ENCODE peak calls at places on chromosomes 12 and 14, in six cellular contexts. One of them, this sample, is unnamed.

GRCh38 chr12:93908846-93909592 is 231.8 kb downstream of the CRADD start:
- DNase-seq in astrocyte of the spinal cord: peak; percentile 17
- DNase-seq in left cardiac atrium: peak; percentile 34
- DNase-seq in AG04449: no peak
- DNase-seq in WTC11: no peak
- DNase-seq in LoVo: peak; percentile 67
- DNase-seq in this sample: no peak

GRCh38 chr14:70836946-70837345 is 27.6 kb upstream of the MAP3K9 start:
- DNase-seq in astrocyte of the spinal cord: no peak
- DNase-seq in left cardiac atrium: no peak
- DNase-seq in AG04449: no peak
- DNase-seq in WTC11: no peak
- DNase-seq in LoVo: no peak
- DNase-seq in this sample: no peak

GRCh38 chr12:47509398-47509851 is 196.4 kb downstream of the RPAP3 start:
- DNase-seq in astrocyte of the spinal cord: peak; percentile 37
- DNase-seq in left cardiac atrium: no peak
- DNase-seq in AG04449: peak; percentile 70
- DNase-seq in WTC11: no peak
- DNase-seq in LoVo: no peak
- DNase-seq in this sample: no peak

GRCh38 chr12:104507672-104508071 is 50.9 kb downstream of the CHST11 start:
- DNase-seq in astrocyte of the spinal cord: no peak
- DNase-seq in left cardiac atrium: no peak
- DNase-seq in AG04449: no peak
- DNase-seq in WTC11: no peak
- DNase-seq in LoVo: no peak
- DNase-seq in this sample: no peak

GRCh38 chr14:101128478-101129450 is 225.2 kb upstream of the RTL1 start:
- DNase-seq in astrocyte of the spinal cord: no peak
- DNase-seq in left cardiac atrium: peak; percentile 10
- DNase-seq in AG04449: no peak
- DNase-seq in WTC11: no peak
- DNase-seq in LoVo: no peak
- DNase-seq in this sample: no peak

GRCh38 chr12:13094349-13094748 is 9.1 kb downstream of the GSG1 start:
- DNase-seq in astrocyte of the spinal cord: peak; percentile 34
- DNase-seq in left cardiac atrium: no peak
- DNase-seq in AG04449: no peak
- DNase-seq in WTC11: no peak
- DNase-seq in LoVo: peak; percentile 42
- DNase-seq in this sample: no peak

GRCh38 chr12:108214486-108214885 is 85.4 kb downstream of the WSCD2 start:
- DNase-seq in astrocyte of the spinal cord: peak; percentile 9
- DNase-seq in left cardiac atrium: peak; percentile 33
- DNase-seq in AG04449: no peak
- DNase-seq in WTC11: peak; percentile 76
- DNase-seq in LoVo: peak; percentile 30
- DNase-seq in this sample: peak; percentile 47

GRCh38 chr14:58663494-58664111 is 25.8 kb downstream of the DACT1 start:
- DNase-seq in astrocyte of the spinal cord: peak; percentile 81
- DNase-seq in left cardiac atrium: no peak
- DNase-seq in AG04449: peak; percentile 66
- DNase-seq in WTC11: no peak
- DNase-seq in LoVo: no peak
- DNase-seq in this sample: peak; percentile 56

GRCh38 chr14:59343585-59343984 is 121.6 kb downstream of the GPR135 start:
- DNase-seq in astrocyte of the spinal cord: no peak
- DNase-seq in left cardiac atrium: peak; percentile 34
- DNase-seq in AG04449: no peak
- DNase-seq in WTC11: no peak
- DNase-seq in LoVo: no peak
- DNase-seq in this sample: no peak

GRCh38 chr14:36214476-36215216 is 38.1 kb upstream of the PTCSC3 start:
- DNase-seq in astrocyte of the spinal cord: no peak
- DNase-seq in left cardiac atrium: no peak
- DNase-seq in AG04449: no peak
- DNase-seq in WTC11: no peak
- DNase-seq in LoVo: no peak
- DNase-seq in this sample: peak; percentile 41

GRCh38 chr12:23193552-23193951 is 568.6 kb downstream of the ETNK1 start:
- DNase-seq in astrocyte of the spinal cord: no peak
- DNase-seq in left cardiac atrium: no peak
- DNase-seq in AG04449: no peak
- DNase-seq in WTC11: no peak
- DNase-seq in LoVo: no peak
- DNase-seq in this sample: no peak

GRCh38 chr14:26323781-26324363 is 274.0 kb downstream of the NOVA1 start:
- DNase-seq in astrocyte of the spinal cord: no peak
- DNase-seq in left cardiac atrium: no peak
- DNase-seq in AG04449: no peak
- DNase-seq in WTC11: no peak
- DNase-seq in LoVo: no peak
- DNase-seq in this sample: no peak

GRCh38 chr14:32083315-32083624 is 6.2 kb downstream of the ARHGAP5 start:
- DNase-seq in astrocyte of the spinal cord: no peak
- DNase-seq in left cardiac atrium: no peak
- DNase-seq in AG04449: no peak
- DNase-seq in WTC11: no peak
- DNase-seq in LoVo: no peak
- DNase-seq in this sample: no peak

GRCh38 chr14:77509366-77509765 is 10.8 kb upstream of the ISM2 start:
- DNase-seq in astrocyte of the spinal cord: no peak
- DNase-seq in left cardiac atrium: no peak
- DNase-seq in AG04449: no peak
- DNase-seq in WTC11: no peak
- DNase-seq in LoVo: no peak
- DNase-seq in this sample: no peak

GRCh38 chr14:61570188-61570960 is 124.9 kb upstream of the HIF1A start:
- DNase-seq in astrocyte of the spinal cord: no peak
- DNase-seq in left cardiac atrium: no peak
- DNase-seq in AG04449: no peak
- DNase-seq in WTC11: no peak
- DNase-seq in LoVo: no peak
- DNase-seq in this sample: no peak

GRCh38 chr12:52010152-52010622 is 3.4 kb downstream of the TAMALIN start:
- DNase-seq in astrocyte of the spinal cord: peak; percentile 88
- DNase-seq in left cardiac atrium: peak; percentile 88
- DNase-seq in AG04449: no peak
- DNase-seq in WTC11: peak; percentile 81
- DNase-seq in LoVo: no peak
- DNase-seq in this sample: peak; percentile 26

GRCh38 chr12:132158677-132159554 is 14.7 kb downstream of the NOC4L start:
- DNase-seq in astrocyte of the spinal cord: no peak
- DNase-seq in left cardiac atrium: peak; percentile 16
- DNase-seq in AG04449: no peak
- DNase-seq in WTC11: no peak
- DNase-seq in LoVo: no peak
- DNase-seq in this sample: no peak

GRCh38 chr12:47990351-47991105 is 13.7 kb downstream of the COL2A1 start:
- DNase-seq in astrocyte of the spinal cord: no peak
- DNase-seq in left cardiac atrium: no peak
- DNase-seq in AG04449: no peak
- DNase-seq in WTC11: no peak
- DNase-seq in LoVo: no peak
- DNase-seq in this sample: no peak

GRCh38 chr14:93430889-93431670 is at the start of gene UNC79:
- DNase-seq in astrocyte of the spinal cord: no peak
- DNase-seq in left cardiac atrium: no peak
- DNase-seq in AG04449: no peak
- DNase-seq in WTC11: peak; percentile 69
- DNase-seq in LoVo: no peak
- DNase-seq in this sample: peak; percentile 16

GRCh38 chr14:100726812-100727564 is at the start of gene DLK1:
- DNase-seq in astrocyte of the spinal cord: no peak
- DNase-seq in left cardiac atrium: no peak
- DNase-seq in AG04449: no peak
- DNase-seq in WTC11: peak; percentile 49
- DNase-seq in LoVo: no peak
- DNase-seq in this sample: no peak

GRCh38 chr14:89681086-89682018 is 264.3 kb upstream of the FOXN3 start:
- DNase-seq in astrocyte of the spinal cord: no peak
- DNase-seq in left cardiac atrium: no peak
- DNase-seq in AG04449: no peak
- DNase-seq in WTC11: no peak
- DNase-seq in LoVo: no peak
- DNase-seq in this sample: peak; percentile 32

GRCh38 chr12:88179436-88180014 is 37.4 kb downstream of the TMTC3 start:
- DNase-seq in astrocyte of the spinal cord: no peak
- DNase-seq in left cardiac atrium: no peak
- DNase-seq in AG04449: no peak
- DNase-seq in WTC11: no peak
- DNase-seq in LoVo: no peak
- DNase-seq in this sample: peak; percentile 51

GRCh38 chr14:22583994-22584393 is 5.0 kb downstream of the DAD1 start:
- DNase-seq in astrocyte of the spinal cord: no peak
- DNase-seq in left cardiac atrium: no peak
- DNase-seq in AG04449: no peak
- DNase-seq in WTC11: no peak
- DNase-seq in LoVo: no peak
- DNase-seq in this sample: no peak

GRCh38 chr12:116863275-116863767 is 17.9 kb downstream of the HRK start:
- DNase-seq in astrocyte of the spinal cord: no peak
- DNase-seq in left cardiac atrium: no peak
- DNase-seq in AG04449: peak; percentile 24
- DNase-seq in WTC11: peak; percentile 79
- DNase-seq in LoVo: no peak
- DNase-seq in this sample: no peak

GRCh38 chr14:66281036-66281776 is 205.0 kb upstream of the CCDC196 start:
- DNase-seq in astrocyte of the spinal cord: no peak
- DNase-seq in left cardiac atrium: peak; percentile 30
- DNase-seq in AG04449: no peak
- DNase-seq in WTC11: no peak
- DNase-seq in LoVo: no peak
- DNase-seq in this sample: no peak

GRCh38 chr14:77212933-77213656 is 31.5 kb downstream of the TMEM63C start:
- DNase-seq in astrocyte of the spinal cord: peak; percentile 5
- DNase-seq in left cardiac atrium: no peak
- DNase-seq in AG04449: no peak
- DNase-seq in WTC11: peak; percentile 87
- DNase-seq in LoVo: peak; percentile 64
- DNase-seq in this sample: peak; percentile 73

GRCh38 chr14:68397371-68397779 is 395.5 kb downstream of the ZFP36L1 start:
- DNase-seq in astrocyte of the spinal cord: no peak
- DNase-seq in left cardiac atrium: peak; percentile 62
- DNase-seq in AG04449: no peak
- DNase-seq in WTC11: no peak
- DNase-seq in LoVo: no peak
- DNase-seq in this sample: peak; percentile 50

GRCh38 chr12:39309516-39309915 is 133.4 kb downstream of the KIF21A start:
- DNase-seq in astrocyte of the spinal cord: no peak
- DNase-seq in left cardiac atrium: no peak
- DNase-seq in AG04449: no peak
- DNase-seq in WTC11: no peak
- DNase-seq in LoVo: no peak
- DNase-seq in this sample: no peak

GRCh38 chr12:132323171-132324010 is 6.0 kb downstream of the GALNT9 start:
- DNase-seq in astrocyte of the spinal cord: no peak
- DNase-seq in left cardiac atrium: no peak
- DNase-seq in AG04449: no peak
- DNase-seq in WTC11: no peak
- DNase-seq in LoVo: no peak
- DNase-seq in this sample: no peak

GRCh38 chr12:124440841-124441381 is 126.5 kb downstream of the NCOR2 start:
- DNase-seq in astrocyte of the spinal cord: no peak
- DNase-seq in left cardiac atrium: peak; percentile 65
- DNase-seq in AG04449: no peak
- DNase-seq in WTC11: no peak
- DNase-seq in LoVo: no peak
- DNase-seq in this sample: no peak

GRCh38 chr14:61321385-61322010 is at the start of gene PRKCH:
- DNase-seq in astrocyte of the spinal cord: peak; percentile 43
- DNase-seq in left cardiac atrium: peak; percentile 87
- DNase-seq in AG04449: no peak
- DNase-seq in WTC11: peak; percentile 73
- DNase-seq in LoVo: peak; percentile 66
- DNase-seq in this sample: peak; percentile 92

This sample was measured in Caco-2.